ENCODE peak calls at places on chromosomes 6 and 20, in seven cellular contexts. One of them, this sample, is unnamed.

GRCh38 chr6:34202329-34203201 is 34.1 kb upstream of the HMGA1 start:
- DNase-seq in H1: no peak
- DNase-seq in GM12891: no peak
- DNase-seq in heart left ventricle: no peak
- DNase-seq in spleen: no peak
- DNase-seq in NB4: no peak
- DNase-seq in uterus: no peak
- DNase-seq in this sample: no peak

GRCh38 chr20:54188132-54188835 is 14.5 kb upstream of the CYP24A1 start:
- DNase-seq in spleen: no peak
- DNase-seq in GM12891: no peak
- DNase-seq in uterus: no peak
- DNase-seq in H1: no peak
- DNase-seq in heart left ventricle: no peak
- DNase-seq in NB4: no peak
- DNase-seq in this sample: no peak

GRCh38 chr6:3653528-3654070 is 97.9 kb downstream of the PXDC1 start:
- DNase-seq in H1: no peak
- DNase-seq in heart left ventricle: no peak
- DNase-seq in GM12891: no peak
- DNase-seq in spleen: no peak
- DNase-seq in uterus: no peak
- DNase-seq in NB4: no peak
- DNase-seq in this sample: no peak

GRCh38 chr6:81557811-81558210 is 194.7 kb downstream of the TENT5A start:
- DNase-seq in NB4: no peak
- DNase-seq in uterus: no peak
- DNase-seq in heart left ventricle: no peak
- DNase-seq in H1: no peak
- DNase-seq in GM12891: no peak
- DNase-seq in spleen: no peak
- DNase-seq in this sample: no peak

GRCh38 chr6:146670161-146670560 is 71.4 kb downstream of the ADGB start:
- DNase-seq in H1: no peak
- DNase-seq in NB4: no peak
- DNase-seq in spleen: no peak
- DNase-seq in GM12891: no peak
- DNase-seq in uterus: no peak
- DNase-seq in heart left ventricle: no peak
- DNase-seq in this sample: no peak

GRCh38 chr20:31606928-31607639 is 2.0 kb downstream of the ID1 start:
- DNase-seq in uterus: no peak
- DNase-seq in H1: no peak
- DNase-seq in GM12891: no peak
- DNase-seq in NB4: no peak
- DNase-seq in spleen: no peak
- DNase-seq in heart left ventricle: no peak
- DNase-seq in this sample: peak; percentile 83

GRCh38 chr6:4774715-4775590 is 1.3 kb upstream of the CDYL start:
- DNase-seq in heart left ventricle: peak; percentile 47
- DNase-seq in H1: no peak
- DNase-seq in NB4: peak; percentile 75
- DNase-seq in spleen: no peak
- DNase-seq in uterus: no peak
- DNase-seq in GM12891: no peak
- DNase-seq in this sample: peak; percentile 66

GRCh38 chr6:47680056-47680455 is 18.3 kb upstream of the ADGRF4 start:
- DNase-seq in NB4: no peak
- DNase-seq in GM12891: no peak
- DNase-seq in H1: no peak
- DNase-seq in spleen: no peak
- DNase-seq in heart left ventricle: no peak
- DNase-seq in uterus: no peak
- DNase-seq in this sample: no peak

GRCh38 chr20:29443819-29444218 is 1813.6 kb upstream of the DEFB115 start:
- DNase-seq in heart left ventricle: no peak
- DNase-seq in NB4: no peak
- DNase-seq in spleen: no peak
- DNase-seq in GM12891: no peak
- DNase-seq in uterus: no peak
- DNase-seq in H1: no peak
- DNase-seq in this sample: no peak

GRCh38 chr20:23295934-23296333 is 54.7 kb upstream of the NXT1 start:
- DNase-seq in NB4: no peak
- DNase-seq in H1: no peak
- DNase-seq in heart left ventricle: no peak
- DNase-seq in spleen: no peak
- DNase-seq in uterus: no peak
- DNase-seq in GM12891: no peak
- DNase-seq in this sample: no peak

GRCh38 chr6:5215181-5215580 is 45.6 kb downstream of the LYRM4 start:
- DNase-seq in uterus: no peak
- DNase-seq in GM12891: no peak
- DNase-seq in spleen: no peak
- DNase-seq in NB4: no peak
- DNase-seq in heart left ventricle: no peak
- DNase-seq in H1: no peak
- DNase-seq in this sample: no peak

GRCh38 chr6:134443009-134443408 is 125.1 kb upstream of the SGK1 start:
- DNase-seq in uterus: no peak
- DNase-seq in GM12891: no peak
- DNase-seq in H1: no peak
- DNase-seq in heart left ventricle: no peak
- DNase-seq in NB4: no peak
- DNase-seq in spleen: no peak
- DNase-seq in this sample: no peak

GRCh38 chr6:110039996-110040383 is 61.9 kb downstream of the GPR6 start:
- DNase-seq in uterus: no peak
- DNase-seq in spleen: peak; percentile 84
- DNase-seq in NB4: peak; percentile 68
- DNase-seq in H1: no peak
- DNase-seq in heart left ventricle: no peak
- DNase-seq in GM12891: no peak
- DNase-seq in this sample: peak; percentile 40

DNA sequence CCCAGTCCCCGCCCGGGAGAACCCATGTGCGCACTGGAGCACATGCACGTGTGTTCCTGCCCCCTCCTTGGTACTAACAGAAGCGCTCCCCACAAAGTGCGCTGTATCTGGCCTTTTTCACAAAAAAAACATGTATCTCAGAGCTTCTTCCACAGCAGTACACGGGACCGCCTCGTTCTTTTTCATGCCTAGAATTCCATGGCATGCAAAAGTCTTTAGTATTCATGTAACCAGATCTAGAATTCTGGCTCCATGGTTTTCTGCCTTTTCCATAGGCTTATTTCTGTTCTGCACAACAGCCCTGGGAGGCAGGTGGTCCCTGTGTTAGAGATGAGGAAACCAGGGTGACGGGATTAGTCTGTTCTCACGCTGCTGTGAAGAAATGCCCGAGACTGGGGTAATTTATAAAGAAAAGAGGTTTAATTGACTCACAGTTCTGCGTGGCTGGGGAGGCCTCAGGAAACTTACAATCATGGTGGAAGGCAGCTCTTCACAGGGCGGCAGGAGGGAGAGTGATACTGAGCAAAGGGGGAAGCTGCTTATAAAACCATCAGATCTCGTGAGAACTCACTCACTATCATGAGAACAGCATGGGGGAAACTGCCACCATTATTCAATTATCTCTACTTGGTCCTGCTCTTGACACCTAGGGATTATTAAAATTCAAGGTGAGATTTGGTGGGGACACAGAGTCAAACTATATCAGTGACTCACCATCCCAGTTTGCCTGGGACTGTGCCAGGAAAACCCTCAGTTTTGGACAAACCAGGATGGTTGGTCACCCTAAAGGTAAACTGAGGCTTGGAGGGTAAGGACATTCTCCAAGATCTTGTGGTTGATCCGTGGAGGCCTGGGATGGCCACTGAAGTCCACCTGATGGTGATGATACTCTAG is 41.0 kb downstream of the C20orf203 start:
- DNase-seq in heart left ventricle: no peak
- DNase-seq in H1: no peak
- DNase-seq in NB4: no peak
- DNase-seq in uterus: no peak
- DNase-seq in GM12891: no peak
- DNase-seq in spleen: no peak
- DNase-seq in this sample: peak; percentile 16
- TF ChIP-seq POLR2A in heart left ventricle: no peak
- TF ChIP-seq POLR2A in H1: no peak
- TF ChIP-seq POLR2A in NB4: no peak
- TF ChIP-seq POLR2A in uterus: no peak
- TF ChIP-seq POLR2A in GM12891: no peak
- TF ChIP-seq POLR2A in spleen: no peak
- TF ChIP-seq POLR2A in this sample: peak; percentile 36

GRCh38 chr6:149248688-149249369 is 68.7 kb upstream of the TAB2 start:
- DNase-seq in uterus: no peak
- DNase-seq in H1: no peak
- DNase-seq in GM12891: no peak
- DNase-seq in heart left ventricle: no peak
- DNase-seq in NB4: no peak
- DNase-seq in spleen: no peak
- DNase-seq in this sample: peak; percentile 12

GRCh38 chr6:149250982-149251381 is 66.5 kb upstream of the TAB2 start:
- DNase-seq in spleen: no peak
- DNase-seq in H1: no peak
- DNase-seq in GM12891: no peak
- DNase-seq in NB4: no peak
- DNase-seq in uterus: no peak
- DNase-seq in heart left ventricle: no peak
- DNase-seq in this sample: no peak

GRCh38 chr6:149249370-149250357 is 67.8 kb upstream of the TAB2 start:
- DNase-seq in NB4: no peak
- DNase-seq in spleen: no peak
- DNase-seq in GM12891: no peak
- DNase-seq in H1: no peak
- DNase-seq in heart left ventricle: no peak
- DNase-seq in uterus: no peak
- DNase-seq in this sample: no peak

GRCh38 chr6:149254241-149254640 is 63.3 kb upstream of the TAB2 start:
- DNase-seq in heart left ventricle: no peak
- DNase-seq in GM12891: no peak
- DNase-seq in H1: no peak
- DNase-seq in NB4: no peak
- DNase-seq in spleen: no peak
- DNase-seq in uterus: no peak
- DNase-seq in this sample: no peak

DNA sequence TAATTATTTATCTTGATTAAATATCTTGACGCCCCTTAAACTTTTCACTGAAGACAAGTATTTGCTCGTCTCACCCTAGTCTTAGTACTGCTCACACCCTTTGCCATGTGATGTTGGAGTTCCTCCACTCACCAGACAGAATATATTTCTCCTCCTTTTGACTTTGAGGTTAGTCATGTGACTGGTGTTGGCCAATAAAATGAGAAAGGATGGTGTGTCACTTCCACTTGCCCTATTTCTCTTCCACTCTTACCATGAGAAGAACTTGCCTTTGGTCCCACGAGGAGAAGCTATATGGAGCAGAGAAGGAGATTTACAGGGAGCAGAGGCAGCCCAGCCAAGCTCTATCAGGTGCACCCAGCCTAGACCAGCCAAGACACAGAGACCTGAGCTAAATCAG is 64.9 kb upstream of the TAB2 start:
- DNase-seq in uterus: no peak
- DNase-seq in GM12891: no peak
- DNase-seq in spleen: no peak
- DNase-seq in NB4: no peak
- DNase-seq in heart left ventricle: no peak
- DNase-seq in H1: no peak
- DNase-seq in this sample: no peak
- TF ChIP-seq POLR2A in uterus: no peak
- TF ChIP-seq POLR2A in GM12891: no peak
- TF ChIP-seq POLR2A in spleen: no peak
- TF ChIP-seq POLR2A in NB4: no peak
- TF ChIP-seq POLR2A in heart left ventricle: no peak
- TF ChIP-seq POLR2A in H1: no peak
- TF ChIP-seq POLR2A in this sample: no peak

DNA sequence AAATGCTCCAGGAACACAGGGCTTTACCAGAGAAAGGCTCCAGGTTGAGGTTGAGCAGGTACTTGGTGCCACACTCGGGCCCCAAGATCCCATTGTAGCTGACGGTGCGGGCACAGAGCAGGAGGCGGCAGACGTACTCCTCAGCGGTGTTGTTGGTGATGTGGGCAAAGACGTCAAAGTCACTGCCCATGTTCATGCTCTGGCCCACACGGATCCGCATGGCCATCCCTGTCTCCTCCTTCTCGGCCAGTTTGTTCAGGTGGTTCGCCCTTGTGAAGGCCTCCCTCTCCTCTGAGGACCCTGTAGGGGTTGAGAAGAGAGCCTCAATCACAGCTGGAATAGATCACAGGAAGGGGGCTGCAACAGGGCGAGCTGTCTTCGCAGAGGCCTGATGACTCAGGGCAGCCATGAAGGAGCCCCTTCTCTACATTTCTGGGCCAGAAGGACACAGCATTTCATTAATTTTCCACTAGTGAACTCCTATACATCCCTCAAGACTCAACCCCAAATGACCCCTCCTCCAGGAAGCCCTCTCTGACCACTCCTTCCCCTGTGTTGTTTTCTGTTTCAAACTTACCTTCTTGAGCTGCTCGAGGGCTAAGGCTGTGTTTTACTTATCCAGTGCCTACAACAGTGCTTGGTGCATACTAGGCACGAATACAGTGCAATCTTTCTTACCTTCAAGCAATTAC is 26.8 kb downstream of the TGM2 start:
- DNase-seq in heart left ventricle: no peak
- DNase-seq in spleen: peak; percentile 62
- DNase-seq in GM12891: no peak
- DNase-seq in NB4: no peak
- DNase-seq in uterus: no peak
- DNase-seq in H1: no peak
- DNase-seq in this sample: no peak
- TF ChIP-seq POLR2A in heart left ventricle: no peak
- TF ChIP-seq POLR2A in spleen: no peak
- TF ChIP-seq POLR2A in GM12891: no peak
- TF ChIP-seq POLR2A in NB4: no peak
- TF ChIP-seq POLR2A in uterus: no peak
- TF ChIP-seq POLR2A in H1: no peak
- TF ChIP-seq POLR2A in this sample: no peak

DNA sequence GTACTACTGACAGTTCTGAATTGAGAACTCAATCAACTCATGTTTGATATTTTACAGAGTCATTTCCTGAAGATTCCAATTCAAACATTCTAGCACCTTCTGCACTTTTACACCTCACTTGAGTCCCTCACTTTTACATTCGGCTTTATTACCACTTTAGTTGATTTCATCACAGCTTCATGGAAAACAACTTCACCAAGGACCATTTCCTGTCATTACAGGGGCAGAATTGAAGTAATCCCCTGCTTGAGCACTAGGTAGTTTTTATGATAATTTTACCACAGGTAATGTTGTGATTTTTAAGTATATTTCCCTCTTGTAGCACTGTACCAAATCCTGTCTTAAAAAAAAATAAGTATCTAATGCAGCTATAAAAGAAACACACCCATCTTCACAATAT is 312.9 kb downstream of the BTBD9 start:
- DNase-seq in uterus: no peak
- DNase-seq in NB4: no peak
- DNase-seq in spleen: no peak
- DNase-seq in H1: no peak
- DNase-seq in GM12891: no peak
- DNase-seq in heart left ventricle: no peak
- DNase-seq in this sample: no peak
- TF ChIP-seq POLR2A in uterus: no peak
- TF ChIP-seq POLR2A in NB4: no peak
- TF ChIP-seq POLR2A in spleen: no peak
- TF ChIP-seq POLR2A in H1: no peak
- TF ChIP-seq POLR2A in GM12891: no peak
- TF ChIP-seq POLR2A in heart left ventricle: no peak
- TF ChIP-seq POLR2A in this sample: no peak

This sample was measured in erythroblast.